ENCODE peak calls at places on chromosomes 6 and 20, in eight cellular contexts. One of them, this sample, is unnamed.

GRCh38 chr6:34580707-34581560 is 24.8 kb upstream of the SPDEF start:
- DNase-seq in brain microvascular endothelial cell: no peak
- DNase-seq in left cardiac atrium: no peak
- DNase-seq in activated gamma-delta T cell treated with Interleukin-2 at 50 U/mL for 16 hours: no peak
- DNase-seq in skeletal muscle cell: no peak
- DNase-seq in T1000: no peak
- DNase-seq in fibroblast of pulmonary artery: peak; percentile 79
- DNase-seq in amygdala: peak; percentile 30
- DNase-seq in this sample: no peak

GRCh38 chr20:31859266-31859997 is 10.9 kb downstream of the DUSP15 start:
- DNase-seq in left cardiac atrium: no peak
- DNase-seq in fibroblast of pulmonary artery: no peak
- DNase-seq in T1000: no peak
- DNase-seq in skeletal muscle cell: no peak
- DNase-seq in activated gamma-delta T cell treated with Interleukin-2 at 50 U/mL for 16 hours: no peak
- DNase-seq in amygdala: no peak
- DNase-seq in brain microvascular endothelial cell: no peak
- DNase-seq in this sample: no peak

GRCh38 chr6:44267252-44267651 is 1.9 kb upstream of the NFKBIE start:
- DNase-seq in left cardiac atrium: peak; percentile 8
- DNase-seq in activated gamma-delta T cell treated with Interleukin-2 at 50 U/mL for 16 hours: no peak
- DNase-seq in amygdala: no peak
- DNase-seq in brain microvascular endothelial cell: no peak
- DNase-seq in T1000: no peak
- DNase-seq in fibroblast of pulmonary artery: no peak
- DNase-seq in skeletal muscle cell: no peak
- DNase-seq in this sample: no peak

GRCh38 chr20:38866265-38867061 is 59.8 kb upstream of the FAM83D start:
- DNase-seq in brain microvascular endothelial cell: no peak
- DNase-seq in amygdala: no peak
- DNase-seq in fibroblast of pulmonary artery: no peak
- DNase-seq in left cardiac atrium: no peak
- DNase-seq in skeletal muscle cell: no peak
- DNase-seq in T1000: no peak
- DNase-seq in activated gamma-delta T cell treated with Interleukin-2 at 50 U/mL for 16 hours: no peak
- DNase-seq in this sample: no peak

GRCh38 chr6:159168536-159169192 is 536 bp upstream of the FNDC1 start:
- DNase-seq in left cardiac atrium: peak; percentile 57
- DNase-seq in fibroblast of pulmonary artery: peak; percentile 50
- DNase-seq in amygdala: no peak
- DNase-seq in skeletal muscle cell: no peak
- DNase-seq in brain microvascular endothelial cell: peak; percentile 23
- DNase-seq in T1000: no peak
- DNase-seq in activated gamma-delta T cell treated with Interleukin-2 at 50 U/mL for 16 hours: no peak
- DNase-seq in this sample: peak; percentile 31

GRCh38 chr6:53825514-53826321 is 30.9 kb downstream of the LRRC1 start:
- DNase-seq in brain microvascular endothelial cell: no peak
- DNase-seq in left cardiac atrium: no peak
- DNase-seq in fibroblast of pulmonary artery: no peak
- DNase-seq in activated gamma-delta T cell treated with Interleukin-2 at 50 U/mL for 16 hours: no peak
- DNase-seq in T1000: no peak
- DNase-seq in skeletal muscle cell: no peak
- DNase-seq in amygdala: no peak
- DNase-seq in this sample: peak; percentile 23

GRCh38 chr6:116190550-116190949 is 63.3 kb downstream of the TSPYL4 start:
- DNase-seq in skeletal muscle cell: peak; percentile 66
- DNase-seq in amygdala: no peak
- DNase-seq in left cardiac atrium: no peak
- DNase-seq in fibroblast of pulmonary artery: peak; percentile 85
- DNase-seq in T1000: no peak
- DNase-seq in brain microvascular endothelial cell: peak; percentile 84
- DNase-seq in activated gamma-delta T cell treated with Interleukin-2 at 50 U/mL for 16 hours: no peak
- DNase-seq in this sample: peak; percentile 92

GRCh38 chr20:2796011-2796660 is 4.3 kb downstream of the CPXM1 start:
- DNase-seq in brain microvascular endothelial cell: no peak
- DNase-seq in left cardiac atrium: no peak
- DNase-seq in fibroblast of pulmonary artery: no peak
- DNase-seq in activated gamma-delta T cell treated with Interleukin-2 at 50 U/mL for 16 hours: no peak
- DNase-seq in skeletal muscle cell: no peak
- DNase-seq in amygdala: no peak
- DNase-seq in T1000: no peak
- DNase-seq in this sample: no peak

GRCh38 chr6:111738631-111739030 is 133.0 kb upstream of the TRAF3IP2 start:
- DNase-seq in brain microvascular endothelial cell: no peak
- DNase-seq in amygdala: no peak
- DNase-seq in fibroblast of pulmonary artery: no peak
- DNase-seq in T1000: no peak
- DNase-seq in left cardiac atrium: no peak
- DNase-seq in activated gamma-delta T cell treated with Interleukin-2 at 50 U/mL for 16 hours: no peak
- DNase-seq in skeletal muscle cell: no peak
- DNase-seq in this sample: no peak

GRCh38 chr6:35368038-35368887 is 25.9 kb downstream of the PPARD start:
- DNase-seq in left cardiac atrium: no peak
- DNase-seq in T1000: no peak
- DNase-seq in fibroblast of pulmonary artery: peak; percentile 50
- DNase-seq in amygdala: no peak
- DNase-seq in activated gamma-delta T cell treated with Interleukin-2 at 50 U/mL for 16 hours: no peak
- DNase-seq in brain microvascular endothelial cell: peak; percentile 51
- DNase-seq in skeletal muscle cell: peak; percentile 24
- DNase-seq in this sample: peak; percentile 63

GRCh38 chr6:34970962-34971361 is 81.9 kb downstream of the ANKS1A start:
- DNase-seq in activated gamma-delta T cell treated with Interleukin-2 at 50 U/mL for 16 hours: no peak
- DNase-seq in skeletal muscle cell: no peak
- DNase-seq in T1000: no peak
- DNase-seq in left cardiac atrium: no peak
- DNase-seq in fibroblast of pulmonary artery: peak; percentile 17
- DNase-seq in amygdala: no peak
- DNase-seq in brain microvascular endothelial cell: no peak
- DNase-seq in this sample: peak; percentile 34

GRCh38 chr6:41970436-41970846 is 28.8 kb upstream of the CCND3 start:
- DNase-seq in fibroblast of pulmonary artery: peak; percentile 76
- DNase-seq in left cardiac atrium: peak; percentile 41
- DNase-seq in brain microvascular endothelial cell: peak; percentile 18
- DNase-seq in activated gamma-delta T cell treated with Interleukin-2 at 50 U/mL for 16 hours: no peak
- DNase-seq in T1000: no peak
- DNase-seq in skeletal muscle cell: peak; percentile 11
- DNase-seq in amygdala: no peak
- DNase-seq in this sample: no peak

GRCh38 chr20:46775826-46776225 is 66.4 kb downstream of the SLC2A10 start:
- DNase-seq in left cardiac atrium: no peak
- DNase-seq in T1000: no peak
- DNase-seq in activated gamma-delta T cell treated with Interleukin-2 at 50 U/mL for 16 hours: no peak
- DNase-seq in skeletal muscle cell: no peak
- DNase-seq in fibroblast of pulmonary artery: no peak
- DNase-seq in amygdala: no peak
- DNase-seq in brain microvascular endothelial cell: no peak
- DNase-seq in this sample: no peak

GRCh38 chr6:50030777-50031562 is 9.2 kb upstream of the DEFB110 start:
- DNase-seq in amygdala: no peak
- DNase-seq in activated gamma-delta T cell treated with Interleukin-2 at 50 U/mL for 16 hours: no peak
- DNase-seq in left cardiac atrium: no peak
- DNase-seq in skeletal muscle cell: no peak
- DNase-seq in fibroblast of pulmonary artery: no peak
- DNase-seq in brain microvascular endothelial cell: no peak
- DNase-seq in T1000: no peak
- DNase-seq in this sample: no peak

GRCh38 chr6:54076159-54076789 is 35.0 kb upstream of the MLIP start:
- DNase-seq in skeletal muscle cell: no peak
- DNase-seq in brain microvascular endothelial cell: no peak
- DNase-seq in fibroblast of pulmonary artery: no peak
- DNase-seq in amygdala: no peak
- DNase-seq in activated gamma-delta T cell treated with Interleukin-2 at 50 U/mL for 16 hours: no peak
- DNase-seq in T1000: no peak
- DNase-seq in left cardiac atrium: no peak
- DNase-seq in this sample: no peak

GRCh38 chr6:43178150-43178549 is 3.8 kb upstream of the CUL9 start:
- DNase-seq in brain microvascular endothelial cell: no peak
- DNase-seq in skeletal muscle cell: no peak
- DNase-seq in amygdala: no peak
- DNase-seq in activated gamma-delta T cell treated with Interleukin-2 at 50 U/mL for 16 hours: no peak
- DNase-seq in left cardiac atrium: no peak
- DNase-seq in fibroblast of pulmonary artery: no peak
- DNase-seq in T1000: no peak
- DNase-seq in this sample: no peak

GRCh38 chr20:33249456-33249855 is 13.7 kb downstream of the BPIFA1 start:
- DNase-seq in left cardiac atrium: no peak
- DNase-seq in skeletal muscle cell: no peak
- DNase-seq in activated gamma-delta T cell treated with Interleukin-2 at 50 U/mL for 16 hours: no peak
- DNase-seq in brain microvascular endothelial cell: no peak
- DNase-seq in T1000: no peak
- DNase-seq in fibroblast of pulmonary artery: no peak
- DNase-seq in amygdala: no peak
- DNase-seq in this sample: no peak

GRCh38 chr20:61355585-61355984 is 103.5 kb downstream of the CDH4 start:
- DNase-seq in T1000: no peak
- DNase-seq in fibroblast of pulmonary artery: no peak
- DNase-seq in left cardiac atrium: no peak
- DNase-seq in activated gamma-delta T cell treated with Interleukin-2 at 50 U/mL for 16 hours: no peak
- DNase-seq in skeletal muscle cell: no peak
- DNase-seq in brain microvascular endothelial cell: no peak
- DNase-seq in amygdala: no peak
- DNase-seq in this sample: no peak

GRCh38 chr6:33018904-33019303 is 9.5 kb upstream of the HLA-DOA start:
- DNase-seq in skeletal muscle cell: peak; percentile 9
- DNase-seq in brain microvascular endothelial cell: peak; percentile 53
- DNase-seq in left cardiac atrium: peak; percentile 71
- DNase-seq in fibroblast of pulmonary artery: peak; percentile 19
- DNase-seq in amygdala: peak; percentile 34
- DNase-seq in T1000: no peak
- DNase-seq in activated gamma-delta T cell treated with Interleukin-2 at 50 U/mL for 16 hours: no peak
- DNase-seq in this sample: peak; percentile 4

GRCh38 chr20:5789827-5790226 is 39.6 kb downstream of the SHLD1 start:
- DNase-seq in left cardiac atrium: no peak
- DNase-seq in skeletal muscle cell: no peak
- DNase-seq in amygdala: no peak
- DNase-seq in brain microvascular endothelial cell: no peak
- DNase-seq in T1000: no peak
- DNase-seq in fibroblast of pulmonary artery: no peak
- DNase-seq in activated gamma-delta T cell treated with Interleukin-2 at 50 U/mL for 16 hours: no peak
- DNase-seq in this sample: no peak

GRCh38 chr6:29597184-29597583 is 12.3 kb downstream of the OR2H2 start:
- DNase-seq in left cardiac atrium: no peak
- DNase-seq in fibroblast of pulmonary artery: no peak
- DNase-seq in skeletal muscle cell: no peak
- DNase-seq in T1000: no peak
- DNase-seq in brain microvascular endothelial cell: no peak
- DNase-seq in activated gamma-delta T cell treated with Interleukin-2 at 50 U/mL for 16 hours: no peak
- DNase-seq in amygdala: no peak
- DNase-seq in this sample: no peak

GRCh38 chr20:53032021-53033001 is 60.2 kb downstream of the TSHZ2 start:
- DNase-seq in amygdala: no peak
- DNase-seq in activated gamma-delta T cell treated with Interleukin-2 at 50 U/mL for 16 hours: no peak
- DNase-seq in T1000: no peak
- DNase-seq in brain microvascular endothelial cell: no peak
- DNase-seq in left cardiac atrium: peak; percentile 33
- DNase-seq in skeletal muscle cell: peak; percentile 95
- DNase-seq in fibroblast of pulmonary artery: peak; percentile 94
- DNase-seq in this sample: peak; percentile 59

GRCh38 chr6:111674882-111675281 is 69.2 kb upstream of the TRAF3IP2 start:
- DNase-seq in activated gamma-delta T cell treated with Interleukin-2 at 50 U/mL for 16 hours: no peak
- DNase-seq in T1000: no peak
- DNase-seq in amygdala: no peak
- DNase-seq in left cardiac atrium: no peak
- DNase-seq in brain microvascular endothelial cell: no peak
- DNase-seq in skeletal muscle cell: no peak
- DNase-seq in fibroblast of pulmonary artery: no peak
- DNase-seq in this sample: no peak

GRCh38 chr6:103798166-103798565 is 1061.6 kb downstream of the HACE1 start:
- DNase-seq in T1000: no peak
- DNase-seq in activated gamma-delta T cell treated with Interleukin-2 at 50 U/mL for 16 hours: no peak
- DNase-seq in brain microvascular endothelial cell: no peak
- DNase-seq in fibroblast of pulmonary artery: no peak
- DNase-seq in amygdala: no peak
- DNase-seq in skeletal muscle cell: no peak
- DNase-seq in left cardiac atrium: no peak
- DNase-seq in this sample: no peak

GRCh38 chr6:53582963-53583362 is 38.1 kb upstream of the GCLC start:
- DNase-seq in activated gamma-delta T cell treated with Interleukin-2 at 50 U/mL for 16 hours: no peak
- DNase-seq in skeletal muscle cell: no peak
- DNase-seq in brain microvascular endothelial cell: no peak
- DNase-seq in left cardiac atrium: no peak
- DNase-seq in amygdala: no peak
- DNase-seq in fibroblast of pulmonary artery: no peak
- DNase-seq in T1000: no peak
- DNase-seq in this sample: no peak

GRCh38 chr6:123415844-123416468 is 220.8 kb downstream of the TRDN start:
- DNase-seq in brain microvascular endothelial cell: peak; percentile 52
- DNase-seq in fibroblast of pulmonary artery: peak; percentile 71
- DNase-seq in T1000: peak; percentile 22
- DNase-seq in activated gamma-delta T cell treated with Interleukin-2 at 50 U/mL for 16 hours: no peak
- DNase-seq in left cardiac atrium: peak; percentile 44
- DNase-seq in skeletal muscle cell: peak; percentile 12
- DNase-seq in amygdala: peak; percentile 41
- DNase-seq in this sample: peak; percentile 62

GRCh38 chr20:58141971-58142842 is 86.2 kb downstream of the ANKRD60 start:
- DNase-seq in brain microvascular endothelial cell: no peak
- DNase-seq in skeletal muscle cell: no peak
- DNase-seq in T1000: no peak
- DNase-seq in amygdala: no peak
- DNase-seq in left cardiac atrium: no peak
- DNase-seq in activated gamma-delta T cell treated with Interleukin-2 at 50 U/mL for 16 hours: no peak
- DNase-seq in fibroblast of pulmonary artery: no peak
- DNase-seq in this sample: no peak

GRCh38 chr20:10769700-10770099 is 95.9 kb upstream of the JAG1 start:
- DNase-seq in T1000: no peak
- DNase-seq in amygdala: no peak
- DNase-seq in brain microvascular endothelial cell: peak; percentile 56
- DNase-seq in fibroblast of pulmonary artery: peak; percentile 11
- DNase-seq in activated gamma-delta T cell treated with Interleukin-2 at 50 U/mL for 16 hours: no peak
- DNase-seq in skeletal muscle cell: no peak
- DNase-seq in left cardiac atrium: no peak
- DNase-seq in this sample: no peak

GRCh38 chr20:63163596-63164560 is 52.1 kb downstream of the YTHDF1 start:
- DNase-seq in activated gamma-delta T cell treated with Interleukin-2 at 50 U/mL for 16 hours: no peak
- DNase-seq in T1000: no peak
- DNase-seq in fibroblast of pulmonary artery: no peak
- DNase-seq in brain microvascular endothelial cell: no peak
- DNase-seq in amygdala: peak; percentile 70
- DNase-seq in skeletal muscle cell: no peak
- DNase-seq in left cardiac atrium: no peak
- DNase-seq in this sample: no peak

GRCh38 chr6:136980070-136980469 is 58.0 kb downstream of the SLC35D3 start:
- DNase-seq in skeletal muscle cell: no peak
- DNase-seq in amygdala: no peak
- DNase-seq in activated gamma-delta T cell treated with Interleukin-2 at 50 U/mL for 16 hours: no peak
- DNase-seq in brain microvascular endothelial cell: no peak
- DNase-seq in left cardiac atrium: no peak
- DNase-seq in T1000: no peak
- DNase-seq in fibroblast of pulmonary artery: no peak
- DNase-seq in this sample: no peak

GRCh38 chr6:19301980-19302379 is 535.2 kb upstream of the ID4 start:
- DNase-seq in skeletal muscle cell: peak; percentile 7
- DNase-seq in fibroblast of pulmonary artery: no peak
- DNase-seq in amygdala: no peak
- DNase-seq in activated gamma-delta T cell treated with Interleukin-2 at 50 U/mL for 16 hours: no peak
- DNase-seq in left cardiac atrium: no peak
- DNase-seq in T1000: peak; percentile 17
- DNase-seq in brain microvascular endothelial cell: peak; percentile 38
- DNase-seq in this sample: peak; percentile 58

GRCh38 chr6:42251911-42252637 is 34.4 kb upstream of the MRPS10 start:
- DNase-seq in fibroblast of pulmonary artery: peak; percentile 69
- DNase-seq in brain microvascular endothelial cell: peak; percentile 9
- DNase-seq in activated gamma-delta T cell treated with Interleukin-2 at 50 U/mL for 16 hours: no peak
- DNase-seq in amygdala: peak; percentile 10
- DNase-seq in left cardiac atrium: peak; percentile 63
- DNase-seq in skeletal muscle cell: peak; percentile 35
- DNase-seq in T1000: no peak
- DNase-seq in this sample: peak; percentile 25

This sample was measured in astrocyte of the spinal cord.